ENCODE peak calls at places on chromosomes 5 and 9, in six cellular contexts. One of them, this sample, is unnamed.

GRCh38 chr5:153122416-153122815 is 368.1 kb upstream of the GRIA1 start:
- DNase-seq in stimulated activated CD4-positive, alpha-beta T cell treated with anti-CD3 and anti-CD28 coated beads, Interleukin-15, amount 100 ng/mL, for 24 hours: no peak
- DNase-seq in PC-3: no peak
- DNase-seq in GM04503: no peak
- DNase-seq in activated CD8-positive, alpha-beta memory T cell treated with anti-CD3 and anti-CD28 coated beads for 48 hours: no peak
- DNase-seq in Kasumi-1: no peak
- DNase-seq in this sample: no peak

GRCh38 chr9:80049096-80049495 is 477.3 kb downstream of the TLE4 start:
- DNase-seq in stimulated activated CD4-positive, alpha-beta T cell treated with anti-CD3 and anti-CD28 coated beads, Interleukin-15, amount 100 ng/mL, for 24 hours: no peak
- DNase-seq in PC-3: no peak
- DNase-seq in GM04503: no peak
- DNase-seq in activated CD8-positive, alpha-beta memory T cell treated with anti-CD3 and anti-CD28 coated beads for 48 hours: no peak
- DNase-seq in Kasumi-1: no peak
- DNase-seq in this sample: no peak

GRCh38 chr5:180637962-180638680 is 11.3 kb downstream of the FLT4 start:
- DNase-seq in stimulated activated CD4-positive, alpha-beta T cell treated with anti-CD3 and anti-CD28 coated beads, Interleukin-15, amount 100 ng/mL, for 24 hours: no peak
- DNase-seq in PC-3: no peak
- DNase-seq in GM04503: no peak
- DNase-seq in activated CD8-positive, alpha-beta memory T cell treated with anti-CD3 and anti-CD28 coated beads for 48 hours: no peak
- DNase-seq in Kasumi-1: no peak
- DNase-seq in this sample: no peak

GRCh38 chr5:144032375-144032774 is 138.1 kb downstream of the YIPF5 start:
- DNase-seq in stimulated activated CD4-positive, alpha-beta T cell treated with anti-CD3 and anti-CD28 coated beads, Interleukin-15, amount 100 ng/mL, for 24 hours: no peak
- DNase-seq in PC-3: no peak
- DNase-seq in GM04503: no peak
- DNase-seq in activated CD8-positive, alpha-beta memory T cell treated with anti-CD3 and anti-CD28 coated beads for 48 hours: no peak
- DNase-seq in Kasumi-1: no peak
- DNase-seq in this sample: no peak

GRCh38 chr9:136438548-136438908 is 1.1 kb downstream of the INPP5E start:
- DNase-seq in stimulated activated CD4-positive, alpha-beta T cell treated with anti-CD3 and anti-CD28 coated beads, Interleukin-15, amount 100 ng/mL, for 24 hours: no peak
- DNase-seq in PC-3: peak
- DNase-seq in GM04503: no peak
- DNase-seq in activated CD8-positive, alpha-beta memory T cell treated with anti-CD3 and anti-CD28 coated beads for 48 hours: no peak
- DNase-seq in Kasumi-1: peak
- DNase-seq in this sample: no peak

GRCh38 chr5:9544056-9544455 is 1.8 kb downstream of the SEMA5A start:
- DNase-seq in stimulated activated CD4-positive, alpha-beta T cell treated with anti-CD3 and anti-CD28 coated beads, Interleukin-15, amount 100 ng/mL, for 24 hours: no peak
- DNase-seq in PC-3: no peak
- DNase-seq in GM04503: no peak
- DNase-seq in activated CD8-positive, alpha-beta memory T cell treated with anti-CD3 and anti-CD28 coated beads for 48 hours: no peak
- DNase-seq in Kasumi-1: no peak
- DNase-seq in this sample: no peak

GRCh38 chr5:43854697-43855292 is 251.8 kb downstream of the NNT start:
- DNase-seq in stimulated activated CD4-positive, alpha-beta T cell treated with anti-CD3 and anti-CD28 coated beads, Interleukin-15, amount 100 ng/mL, for 24 hours: no peak
- DNase-seq in PC-3: no peak
- DNase-seq in GM04503: peak
- DNase-seq in activated CD8-positive, alpha-beta memory T cell treated with anti-CD3 and anti-CD28 coated beads for 48 hours: no peak
- DNase-seq in Kasumi-1: no peak
- DNase-seq in this sample: peak

GRCh38 chr5:157143127-157143959 is 678 bp upstream of the MED7 start:
- DNase-seq in stimulated activated CD4-positive, alpha-beta T cell treated with anti-CD3 and anti-CD28 coated beads, Interleukin-15, amount 100 ng/mL, for 24 hours: peak
- DNase-seq in PC-3: no peak
- DNase-seq in GM04503: peak
- DNase-seq in activated CD8-positive, alpha-beta memory T cell treated with anti-CD3 and anti-CD28 coated beads for 48 hours: no peak
- DNase-seq in Kasumi-1: peak
- DNase-seq in this sample: peak

This sample was measured in OCI-M1.